ENCODE peak calls at places on chromosomes 3 and 15, in ten cellular contexts. T is activated T-helper 1 cell treated with anti-CD3 and anti-CD28 coated beads, Interleukin-2, amount 50 U/mL, for 16 hours; M is NCI-H1105 treated with DMSO at 0.1 percent for 48 hours; S is HT-29; P is BJ; U is AG10803; J is NCI-H1930; Y is NCI-H446 treated with DMSO at 0.1 percent for 48 hours; G is 8988T; K is fibroblast of pulmonary artery. W is an unnamed sample.

GRCh38 chr3:196108075-196108743 is 26.3 kb upstream of the TFRC start:
- DNase-seq in T (no peak), M (peak), S (no peak), P (no peak), U (no peak), J (no peak), Y (no peak), G (no peak), K (no peak), W (peak)

GRCh38 chr3:9917820-9918219 is 922 bp downstream of the IL17RC start:
- DNase-seq in T (no peak), M (no peak), S (no peak), P (no peak), U (no peak), J (no peak), Y (no peak), G (no peak), K (no peak), W (peak)

GRCh38 chr3:134085034-134085775 is 55.5 kb upstream of the SLCO2A1 start:
- DNase-seq in T (no peak), M (no peak), S (no peak), P (no peak), U (peak), J (no peak), Y (no peak), G (no peak), K (no peak), W (no peak)

GRCh38 chr3:25229584-25229983 is 198.5 kb upstream of the RARB start:
- DNase-seq in T (no peak), M (no peak), S (no peak), P (no peak), U (no peak), J (no peak), Y (no peak), G (no peak), K (no peak), W (no peak)

GRCh38 chr15:76286231-76286879 is 24.9 kb downstream of the ETFA start:
- DNase-seq in T (no peak), M (no peak), S (no peak), P (no peak), U (peak), J (no peak), Y (no peak), G (no peak), K (no peak), W (peak)

GRCh38 chr3:15805756-15806266 is 8.0 kb upstream of the ANKRD28 start:
- DNase-seq in T (no peak), M (no peak), S (no peak), P (no peak), U (peak), J (no peak), Y (no peak), G (no peak), K (peak), W (no peak)

GRCh38 chr3:129313983-129314756 is 35.5 kb downstream of the HMCES start:
- DNase-seq in T (no peak), M (no peak), S (peak), P (no peak), U (peak), J (peak), Y (no peak), G (no peak), K (peak), W (peak)

GRCh38 chr3:102733811-102734574 is 299.2 kb downstream of the ZPLD1 start:
- DNase-seq in T (no peak), M (no peak), S (no peak), P (peak), U (peak), J (no peak), Y (no peak), G (no peak), K (peak), W (no peak)

GRCh38 chr3:36175113-36175812 is 205.0 kb upstream of the STAC start:
- DNase-seq in T (no peak), M (no peak), S (no peak), P (no peak), U (no peak), J (no peak), Y (no peak), G (no peak), K (no peak), W (no peak)

GRCh38 chr3:46717447-46718231 is at the start of gene PRSS50:
- DNase-seq in T (no peak), M (no peak), S (no peak), P (no peak), U (no peak), J (peak), Y (no peak), G (peak), K (no peak), W (no peak)

GRCh38 chr3:22450785-22451400 is 699.9 kb upstream of the ZNF385D start:
- DNase-seq in T (no peak), M (no peak), S (no peak), P (no peak), U (peak), J (no peak), Y (peak), G (no peak), K (no peak), W (no peak)

GRCh38 chr15:70156781-70157261 is 59.1 kb upstream of the TLE3 start:
- DNase-seq in T (no peak), M (peak), S (no peak), P (no peak), U (peak), J (no peak), Y (peak), G (no peak), K (peak), W (peak)